ENCODE peak calls at places on chromosome 16, in nine cellular contexts. One of them, this sample, is unnamed. For H3K9me3, the result is how much of the 10 kb centered on the place peaks cover.

GRCh38 chr16:1932050-1933028 is 10.7 kb downstream of the MSRB1 start:
- DNase-seq in transverse colon: peak
- DNase-seq in breast epithelium: no peak
- DNase-seq in Panc1: no peak
- DNase-seq in GM12878: no peak
- DNase-seq in prostate gland: no peak
- DNase-seq in HCT116: no peak
- DNase-seq in HepG2: peak
- DNase-seq in stomach: peak
- DNase-seq in this sample: no peak

GRCh38 chr16:8644513-8645140 is 23.1 kb downstream of the METTL22 start:
- DNase-seq in GM12878: no peak
- DNase-seq in HCT116: no peak
- DNase-seq in HepG2: no peak
- DNase-seq in breast epithelium: no peak
- DNase-seq in transverse colon: no peak
- DNase-seq in prostate gland: no peak
- DNase-seq in Panc1: no peak
- DNase-seq in stomach: peak
- DNase-seq in this sample: peak

GRCh38 chr16:66278111-66278531 is 88.4 kb upstream of the CDH5 start:
- DNase-seq in prostate gland: no peak
- DNase-seq in HCT116: no peak
- DNase-seq in transverse colon: peak
- DNase-seq in breast epithelium: no peak
- DNase-seq in GM12878: no peak
- DNase-seq in Panc1: no peak
- DNase-seq in stomach: peak
- DNase-seq in HepG2: no peak
- DNase-seq in this sample: no peak

GRCh38 chr16:56695246-56695645 is 13.0 kb downstream of the MT1X start:
- DNase-seq in breast epithelium: no peak
- DNase-seq in transverse colon: no peak
- DNase-seq in stomach: no peak
- DNase-seq in Panc1: no peak
- DNase-seq in prostate gland: no peak
- DNase-seq in GM12878: no peak
- DNase-seq in HepG2: no peak
- DNase-seq in HCT116: no peak
- DNase-seq in this sample: no peak

GRCh38 chr16:55943257-55943656 is 68.1 kb upstream of the CES5A start:
- DNase-seq in Panc1: no peak
- DNase-seq in breast epithelium: no peak
- DNase-seq in transverse colon: no peak
- DNase-seq in prostate gland: no peak
- DNase-seq in GM12878: no peak
- DNase-seq in HCT116: no peak
- DNase-seq in stomach: no peak
- DNase-seq in HepG2: no peak
- DNase-seq in this sample: no peak

GRCh38 chr16:8912793-8913192 is 30.6 kb downstream of the LITAFD start:
- DNase-seq in transverse colon: no peak
- DNase-seq in HCT116: no peak
- DNase-seq in HepG2: no peak
- DNase-seq in GM12878: no peak
- DNase-seq in Panc1: no peak
- DNase-seq in breast epithelium: no peak
- DNase-seq in prostate gland: no peak
- DNase-seq in stomach: no peak
- DNase-seq in this sample: no peak

GRCh38 chr16:27475561-27475960 is 73.6 kb downstream of the IL21R start:
- DNase-seq in breast epithelium: no peak
- DNase-seq in transverse colon: no peak
- DNase-seq in HCT116: no peak
- DNase-seq in Panc1: no peak
- DNase-seq in prostate gland: no peak
- DNase-seq in stomach: no peak
- DNase-seq in HepG2: no peak
- DNase-seq in GM12878: no peak
- DNase-seq in this sample: no peak

GRCh38 chr16:2235695-2236361 is 416 bp upstream of the DNASE1L2 start:
- DNase-seq in stomach: no peak
- DNase-seq in GM12878: no peak
- DNase-seq in prostate gland: no peak
- DNase-seq in HCT116: no peak
- DNase-seq in Panc1: no peak
- DNase-seq in breast epithelium: no peak
- DNase-seq in HepG2: no peak
- DNase-seq in transverse colon: no peak
- DNase-seq in this sample: no peak

GRCh38 chr16:50711862-50712567 is 18.6 kb downstream of the NOD2 start:
- DNase-seq in transverse colon: no peak
- DNase-seq in GM12878: no peak
- DNase-seq in prostate gland: peak
- DNase-seq in stomach: no peak
- DNase-seq in HepG2: no peak
- DNase-seq in Panc1: no peak
- DNase-seq in HCT116: no peak
- DNase-seq in breast epithelium: no peak
- DNase-seq in this sample: no peak

GRCh38 chr16:57670206-57670605 is 2.1 kb downstream of the ADGRG3 start:
- DNase-seq in transverse colon: no peak
- DNase-seq in prostate gland: no peak
- DNase-seq in GM12878: no peak
- DNase-seq in HepG2: no peak
- DNase-seq in stomach: no peak
- DNase-seq in breast epithelium: no peak
- DNase-seq in HCT116: no peak
- DNase-seq in Panc1: no peak
- DNase-seq in this sample: no peak

DNA sequence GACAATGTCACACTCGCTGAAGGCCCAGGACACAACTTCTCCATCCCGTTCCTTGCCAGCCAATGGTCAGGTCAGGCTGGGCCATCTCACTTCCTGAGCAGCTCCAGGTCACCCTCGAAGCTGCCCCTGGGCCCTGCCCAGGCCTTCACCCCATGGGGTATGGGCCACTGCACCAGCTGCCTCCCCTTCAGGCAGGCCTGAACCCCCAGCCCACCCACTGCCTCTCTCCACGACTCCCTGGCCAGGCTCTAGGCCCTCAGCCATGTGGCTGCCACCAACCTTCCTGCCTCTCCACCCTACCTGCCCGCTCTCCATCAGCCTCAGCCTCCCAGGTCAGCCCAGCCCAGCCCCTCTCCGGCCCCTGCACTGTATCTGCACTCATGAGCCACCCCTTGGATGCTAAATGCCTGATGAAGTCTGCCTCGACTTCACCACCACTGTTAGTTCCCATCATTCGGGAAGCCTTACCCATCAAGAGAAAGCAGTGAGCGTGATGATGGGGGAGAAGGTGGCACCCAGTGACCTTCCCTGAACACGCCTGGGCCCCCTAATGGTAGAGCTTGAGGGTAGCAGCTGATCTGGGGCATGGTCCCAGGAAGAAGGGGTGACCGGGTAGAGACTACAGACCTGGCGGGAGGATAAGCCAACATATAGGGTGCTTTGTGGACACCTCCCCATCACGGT is 30.9 kb upstream of the C16orf95 start:
- DNase-seq in stomach: no peak
- DNase-seq in Panc1: no peak
- DNase-seq in GM12878: no peak
- DNase-seq in breast epithelium: no peak
- DNase-seq in transverse colon: no peak
- DNase-seq in prostate gland: no peak
- DNase-seq in HCT116: no peak
- DNase-seq in HepG2: no peak
- DNase-seq in this sample: no peak
- TF ChIP-seq CTCF in stomach: no peak
- TF ChIP-seq CTCF in Panc1: no peak
- TF ChIP-seq CTCF in GM12878: peak
- TF ChIP-seq CTCF in breast epithelium: no peak
- TF ChIP-seq CTCF in transverse colon: no peak
- TF ChIP-seq CTCF in prostate gland: no peak
- TF ChIP-seq CTCF in HCT116: peak
- TF ChIP-seq CTCF in HepG2: peak
- TF ChIP-seq CTCF in this sample: no peak

GRCh38 chr16:35492225-35492624 is 2032.8 kb downstream of the TP53TG3F start:
- DNase-seq in transverse colon: no peak
- DNase-seq in prostate gland: no peak
- DNase-seq in HCT116: no peak
- DNase-seq in HepG2: no peak
- DNase-seq in Panc1: no peak
- DNase-seq in stomach: no peak
- DNase-seq in GM12878: no peak
- DNase-seq in breast epithelium: no peak
- DNase-seq in this sample: no peak
- H3K9me3 ChIP-seq in transverse colon: under half
- H3K9me3 ChIP-seq in prostate gland: under half
- H3K9me3 ChIP-seq in HCT116: under half
- H3K9me3 ChIP-seq in HepG2: half or more
- H3K9me3 ChIP-seq in Panc1: under half
- H3K9me3 ChIP-seq in stomach: under half
- H3K9me3 ChIP-seq in GM12878: under half
- H3K9me3 ChIP-seq in breast epithelium: under half
- H3K9me3 ChIP-seq in this sample: under half

GRCh38 chr16:81593481-81593880 is 148.9 kb downstream of the CMIP start:
- DNase-seq in prostate gland: no peak
- DNase-seq in HepG2: no peak
- DNase-seq in HCT116: no peak
- DNase-seq in Panc1: no peak
- DNase-seq in stomach: no peak
- DNase-seq in transverse colon: no peak
- DNase-seq in GM12878: no peak
- DNase-seq in breast epithelium: no peak
- DNase-seq in this sample: no peak
- TF ChIP-seq POLR2AphosphoS5 in prostate gland: no peak
- TF ChIP-seq POLR2AphosphoS5 in HepG2: no peak
- TF ChIP-seq POLR2AphosphoS5 in HCT116: no peak
- TF ChIP-seq POLR2AphosphoS5 in Panc1: no peak
- TF ChIP-seq POLR2AphosphoS5 in stomach: no peak
- TF ChIP-seq POLR2AphosphoS5 in transverse colon: no peak
- TF ChIP-seq POLR2AphosphoS5 in GM12878: no peak
- TF ChIP-seq POLR2AphosphoS5 in breast epithelium: no peak
- TF ChIP-seq POLR2AphosphoS5 in this sample: no peak

GRCh38 chr16:4183258-4184037 is 58.4 kb downstream of the SRL start:
- DNase-seq in breast epithelium: peak
- DNase-seq in HepG2: peak
- DNase-seq in prostate gland: peak
- DNase-seq in stomach: peak
- DNase-seq in transverse colon: peak
- DNase-seq in Panc1: no peak
- DNase-seq in HCT116: peak
- DNase-seq in GM12878: peak
- DNase-seq in this sample: peak
- TF ChIP-seq CTCF in breast epithelium: no peak
- TF ChIP-seq CTCF in HepG2: no peak
- TF ChIP-seq CTCF in prostate gland: no peak
- TF ChIP-seq CTCF in stomach: peak
- TF ChIP-seq CTCF in transverse colon: no peak
- TF ChIP-seq CTCF in Panc1: no peak
- TF ChIP-seq CTCF in HCT116: no peak
- TF ChIP-seq CTCF in GM12878: no peak
- TF ChIP-seq CTCF in this sample: peak

GRCh38 chr16:34758835-34759234 is 1299.4 kb downstream of the TP53TG3F start:
- DNase-seq in HepG2: no peak
- DNase-seq in prostate gland: no peak
- DNase-seq in stomach: no peak
- DNase-seq in breast epithelium: no peak
- DNase-seq in Panc1: no peak
- DNase-seq in HCT116: no peak
- DNase-seq in transverse colon: no peak
- DNase-seq in GM12878: no peak
- DNase-seq in this sample: no peak
- H3K9me3 ChIP-seq in HepG2: half or more
- H3K9me3 ChIP-seq in prostate gland: under half
- H3K9me3 ChIP-seq in stomach: half or more
- H3K9me3 ChIP-seq in breast epithelium: under half
- H3K9me3 ChIP-seq in Panc1: under half
- H3K9me3 ChIP-seq in HCT116: under half
- H3K9me3 ChIP-seq in transverse colon: under half
- H3K9me3 ChIP-seq in GM12878: under half
- H3K9me3 ChIP-seq in this sample: under half

DNA sequence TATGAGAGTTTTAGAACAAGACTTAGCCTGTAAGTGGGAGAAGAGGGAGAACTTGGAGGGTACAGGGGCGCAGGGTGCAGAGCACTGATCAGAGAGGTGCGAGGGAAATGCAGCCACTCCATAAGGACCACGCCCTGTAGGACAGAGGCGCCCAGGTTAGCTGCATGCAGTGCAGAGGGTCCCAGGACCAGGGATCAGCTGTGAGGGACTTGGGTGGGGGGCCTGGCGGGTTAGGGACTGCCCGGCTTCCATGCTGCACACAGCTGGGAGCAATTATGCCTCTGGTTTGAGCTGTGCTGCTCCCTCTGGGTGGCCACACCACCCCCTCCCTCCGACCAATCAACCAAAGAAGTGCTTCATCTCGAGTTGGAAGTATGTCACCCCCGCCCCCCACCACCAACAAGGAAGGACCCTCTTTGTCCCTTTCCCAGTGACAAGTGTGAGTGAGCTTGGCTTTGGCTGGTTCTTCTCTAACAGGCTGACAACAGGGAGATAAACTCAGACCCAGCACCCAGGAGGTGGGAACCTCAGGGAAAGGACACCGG is 22.2 kb upstream of the CLEC18A start:
- DNase-seq in prostate gland: no peak
- DNase-seq in stomach: no peak
- DNase-seq in breast epithelium: no peak
- DNase-seq in transverse colon: no peak
- DNase-seq in HepG2: no peak
- DNase-seq in Panc1: no peak
- DNase-seq in GM12878: no peak
- DNase-seq in HCT116: no peak
- DNase-seq in this sample: no peak
- TF ChIP-seq POLR2AphosphoS5 in prostate gland: no peak
- TF ChIP-seq POLR2AphosphoS5 in stomach: no peak
- TF ChIP-seq POLR2AphosphoS5 in breast epithelium: no peak
- TF ChIP-seq POLR2AphosphoS5 in transverse colon: no peak
- TF ChIP-seq POLR2AphosphoS5 in HepG2: no peak
- TF ChIP-seq POLR2AphosphoS5 in Panc1: no peak
- TF ChIP-seq POLR2AphosphoS5 in GM12878: no peak
- TF ChIP-seq POLR2AphosphoS5 in HCT116: no peak
- TF ChIP-seq POLR2AphosphoS5 in this sample: no peak

DNA sequence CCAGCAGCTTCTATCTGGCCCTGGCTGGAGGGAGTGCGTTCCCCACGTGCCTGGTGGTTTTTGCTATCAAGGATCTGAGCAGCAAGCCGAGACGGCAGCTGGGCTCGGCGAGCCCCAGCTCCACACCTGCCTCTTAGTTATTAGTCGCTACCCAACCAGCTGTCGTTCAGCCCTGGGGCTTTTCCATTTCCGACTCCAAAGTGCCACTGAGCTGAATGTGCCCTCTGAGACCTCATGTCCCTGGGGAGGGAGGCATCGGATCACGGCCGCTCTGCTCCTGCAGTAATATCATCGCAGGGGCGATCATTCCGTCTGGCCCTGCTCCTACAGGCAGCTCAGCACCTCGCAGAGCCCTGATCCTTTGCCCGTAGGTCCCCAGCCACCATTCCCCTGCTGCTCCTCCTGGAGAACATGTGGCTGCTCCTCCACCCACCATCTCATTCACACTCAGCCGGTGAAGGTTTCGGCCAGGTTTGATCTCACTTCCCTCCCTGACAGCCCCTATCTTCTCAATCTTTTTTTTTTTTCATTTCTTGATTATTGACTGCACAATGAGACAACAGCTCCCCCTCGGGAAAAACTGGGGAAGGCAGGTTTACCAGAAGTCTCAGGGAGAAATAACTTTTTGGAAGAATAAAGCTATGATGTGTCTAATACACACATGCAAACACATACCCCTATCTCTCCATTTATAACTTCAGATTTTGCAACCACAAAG is 86.7 kb downstream of the ZFHX3 start:
- DNase-seq in breast epithelium: no peak
- DNase-seq in transverse colon: no peak
- DNase-seq in GM12878: no peak
- DNase-seq in HCT116: no peak
- DNase-seq in HepG2: no peak
- DNase-seq in prostate gland: no peak
- DNase-seq in Panc1: no peak
- DNase-seq in stomach: no peak
- DNase-seq in this sample: no peak
- TF ChIP-seq CTCF in breast epithelium: peak
- TF ChIP-seq CTCF in transverse colon: peak
- TF ChIP-seq CTCF in GM12878: no peak
- TF ChIP-seq CTCF in HCT116: peak
- TF ChIP-seq CTCF in HepG2: peak
- TF ChIP-seq CTCF in prostate gland: no peak
- TF ChIP-seq CTCF in Panc1: no peak
- TF ChIP-seq CTCF in stomach: no peak
- TF ChIP-seq CTCF in this sample: no peak

This sample was measured in upper lobe of left lung.